ENCODE peak calls at places on chromosomes 12 and 14, in five cellular contexts. S is activated CD8-positive, alpha-beta T cell treated with anti-CD3 and anti-CD28 coated beads for 36 hours; T is GM04504; U is NCI-H526; V is A549. A is an unnamed sample.

GRCh38 chr14:55417955-55418354 is 6.3 kb upstream of the ATG14 start:
- DNase-seq in S (no peak), T (no peak), U (no peak), V (no peak), A (no peak)

GRCh38 chr12:4909734-4910501 is at the start of gene KCNA1:
- DNase-seq in S (no peak), T (no peak), U (peak), V (no peak), A (no peak)

GRCh38 chr14:54223978-54224377 is 172.8 kb upstream of the CDKN3 start:
- DNase-seq in S (no peak), T (no peak), U (no peak), V (no peak), A (no peak)

GRCh38 chr12:122995503-122996187 is 15.2 kb downstream of the ARL6IP4 start:
- DNase-seq in S (no peak), T (no peak), U (no peak), V (no peak), A (no peak)

GRCh38 chr12:111773801-111774551 is 7.2 kb downstream of the ALDH2 start:
- DNase-seq in S (no peak), T (peak), U (peak), V (no peak), A (peak)

GRCh38 chr12:38892976-38893375 is 12.4 kb downstream of the CPNE8 start:
- DNase-seq in S (no peak), T (no peak), U (no peak), V (no peak), A (no peak)

GRCh38 chr14:64997108-64997794 is 10.6 kb downstream of the FNTB start:
- DNase-seq in S (no peak), T (no peak), U (no peak), V (no peak), A (no peak)

GRCh38 chr14:74531467-74531866 is 37.9 kb downstream of the ISCA2 start:
- DNase-seq in S (peak), T (no peak), U (peak), V (peak), A (peak)

GRCh38 chr12:57838594-57839302 is 7.8 kb downstream of the CTDSP2 start:
- DNase-seq in S (peak), T (no peak), U (no peak), V (no peak), A (no peak)

GRCh38 chr12:31906581-31907286 is 52.5 kb upstream of the RESF1 start:
- DNase-seq in S (no peak), T (no peak), U (no peak), V (no peak), A (no peak)

A was measured in WERI-Rb-1.